ENCODE peak calls at places on chromosome 14, in eight cellular contexts. F is dorsolateral prefrontal cortex; D is IMR-90; X is HCT116; A is CD8-positive, alpha-beta T cell; Q is Calu3; B is endodermal cell; R is endothelial cell of umbilical vein. C is an unnamed sample.

GRCh38 chr14:54839681-54840080 is 62.9 kb downstream of the GCH1 start:
- DNase-seq in R (no peak), Q (peak; percentile 53), X (no peak), A (no peak), F (no peak), D (no peak), B (no peak), C (peak; percentile 28)

GRCh38 chr14:59897757-59898383 is 22.1 kb upstream of the LRRC9 start:
- DNase-seq in A (no peak), F (no peak), X (peak; percentile 10), R (peak; percentile 29), D (no peak), B (peak; percentile 71), Q (peak; percentile 42), C (peak; percentile 45)

GRCh38 chr14:27390130-27390529 is 792.3 kb upstream of the NOVA1 start:
- DNase-seq in D (no peak), F (no peak), Q (no peak), R (no peak), B (peak; percentile 58), X (no peak), A (no peak), C (no peak)

GRCh38 chr14:89378119-89378518 is 38.9 kb downstream of the FOXN3 start:
- DNase-seq in X (no peak), B (no peak), D (peak; percentile 93), F (no peak), R (no peak), Q (no peak), A (no peak), C (peak; percentile 72)

GRCh38 chr14:31842905-31843304 is 234.2 kb upstream of the ARHGAP5 start:
- DNase-seq in Q (no peak), B (no peak), R (no peak), A (no peak), X (no peak), D (no peak), F (no peak), C (no peak)

GRCh38 chr14:92883066-92883465 is 39.9 kb upstream of the CHGA start:
- DNase-seq in Q (no peak), R (no peak), A (no peak), F (no peak), D (no peak), B (no peak), X (no peak), C (no peak)

GRCh38 chr14:84584526-84584925 is 945.4 kb upstream of the FLRT2 start:
- DNase-seq in B (no peak), R (no peak), Q (no peak), X (no peak), D (no peak), A (no peak), F (no peak), C (peak; percentile 7)

GRCh38 chr14:34111933-34112332 is 161.1 kb upstream of the EGLN3 start:
- DNase-seq in A (no peak), F (no peak), D (no peak), X (no peak), B (peak; percentile 63), R (no peak), Q (no peak), C (no peak)

GRCh38 chr14:102633906-102634595 is 41.6 kb downstream of the RCOR1 start:
- DNase-seq in D (no peak), R (no peak), X (no peak), A (no peak), B (no peak), Q (no peak), F (no peak), C (no peak)

GRCh38 chr14:106094654-106095189 is 568.3 kb downstream of the TMEM121 start:
- DNase-seq in A (no peak), X (no peak), Q (peak; percentile 7), F (no peak), B (peak; percentile 57), R (no peak), D (no peak), C (no peak)

GRCh38 chr14:95361373-95362179 is 41.9 kb upstream of the CLMN start:
- DNase-seq in B (peak; percentile 94), F (no peak), X (peak; percentile 24), R (peak; percentile 36), A (peak; percentile 48), Q (peak; percentile 29), D (no peak), C (no peak)

GRCh38 chr14:96699666-96700065 is 97.5 kb upstream of the VRK1 start:
- DNase-seq in Q (no peak), A (no peak), F (no peak), D (no peak), X (no peak), B (no peak), R (no peak), C (no peak)

GRCh38 chr14:96693252-96693820 is 103.8 kb upstream of the VRK1 start:
- DNase-seq in Q (no peak), X (no peak), R (no peak), D (no peak), B (no peak), A (no peak), F (no peak), C (no peak)

GRCh38 chr14:96693986-96694385 is 103.2 kb upstream of the VRK1 start:
- DNase-seq in D (no peak), F (no peak), R (no peak), A (no peak), X (no peak), B (no peak), Q (no peak), C (no peak)

GRCh38 chr14:96702831-96703230 is 94.4 kb upstream of the VRK1 start:
- DNase-seq in D (no peak), B (no peak), R (no peak), A (no peak), Q (no peak), X (no peak), F (no peak), C (no peak)

DNA sequence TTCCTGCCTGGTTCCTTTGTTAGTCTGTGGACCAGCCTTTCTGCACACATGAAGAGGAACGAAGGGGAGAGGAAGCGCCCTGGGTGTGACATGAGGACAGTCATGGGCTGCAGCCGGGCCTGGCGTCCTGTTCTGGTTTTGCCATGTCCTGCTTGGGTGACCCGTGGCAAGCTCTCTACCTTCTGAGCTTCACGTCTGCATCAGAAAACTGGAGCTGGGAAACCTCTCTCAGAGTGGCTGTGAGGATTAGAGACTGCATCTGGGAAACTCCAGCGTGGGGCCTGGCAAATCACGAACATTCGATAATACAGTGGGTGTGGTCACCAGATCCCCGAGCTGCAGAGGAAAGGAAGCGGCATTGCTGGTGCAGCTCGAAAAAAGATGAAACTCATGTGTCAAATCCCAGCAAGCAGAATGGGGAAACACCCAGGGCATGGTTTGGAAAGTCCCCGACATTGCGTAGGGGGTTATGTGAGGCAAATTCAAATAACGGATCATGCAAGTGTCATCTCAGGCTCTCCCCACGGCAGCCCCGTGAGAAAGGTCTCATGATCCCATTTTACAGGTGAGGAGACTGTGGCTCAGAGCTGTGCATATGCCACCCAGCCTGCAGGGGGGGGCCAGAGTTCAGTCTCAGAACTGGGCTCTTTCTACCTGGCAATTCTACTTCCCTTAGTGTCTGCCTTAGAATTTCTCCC is 98.2 kb upstream of the VRK1 start:
- DNase-seq in F (no peak), D (no peak), X (no peak), R (no peak), A (no peak), B (no peak), Q (no peak), C (no peak)
- TF ChIP-seq CTCF in F (no peak), D (no peak), X (no peak), R (no peak), A (no peak), B (peak; percentile 51), Q (no peak), C (no peak)

GRCh38 chr14:58565834-58566233 is 71.9 kb upstream of the DACT1 start:
- DNase-seq in D (no peak), X (no peak), A (no peak), Q (no peak), B (no peak), F (no peak), R (no peak), C (no peak)
- TF ChIP-seq CTCF in D (no peak), X (no peak), A (no peak), Q (no peak), B (no peak), F (no peak), R (no peak), C (no peak)

GRCh38 chr14:74126315-74126714 is 41.6 kb downstream of the LIN52 start:
- DNase-seq in X (no peak), Q (no peak), F (no peak), R (no peak), B (no peak), A (no peak), D (no peak), C (no peak)

GRCh38 chr14:74127634-74128033 is 42.9 kb downstream of the LIN52 start:
- DNase-seq in X (no peak), D (no peak), B (no peak), Q (no peak), F (no peak), A (no peak), R (no peak), C (no peak)
- TF ChIP-seq CTCF in X (no peak), D (no peak), B (no peak), Q (no peak), F (no peak), A (no peak), R (no peak), C (no peak)

GRCh38 chr14:52834440-52834842 is 43.0 kb upstream of the GNPNAT1 start:
- DNase-seq in A (no peak), F (no peak), Q (no peak), X (no peak), R (peak; percentile 67), B (no peak), D (peak; percentile 93), C (peak; percentile 87)

GRCh38 chr14:52833891-52834290 is 42.5 kb upstream of the GNPNAT1 start:
- DNase-seq in B (no peak), F (no peak), D (no peak), X (no peak), Q (no peak), R (no peak), A (no peak), C (no peak)

GRCh38 chr14:52840916-52841315 is 49.5 kb upstream of the GNPNAT1 start:
- DNase-seq in R (no peak), Q (no peak), B (no peak), D (peak; percentile 71), A (no peak), X (no peak), F (no peak), C (peak; percentile 57)

GRCh38 chr14:52837451-52837850 is 46.0 kb upstream of the GNPNAT1 start:
- DNase-seq in Q (no peak), R (no peak), D (no peak), A (no peak), X (no peak), B (no peak), F (no peak), C (no peak)

DNA sequence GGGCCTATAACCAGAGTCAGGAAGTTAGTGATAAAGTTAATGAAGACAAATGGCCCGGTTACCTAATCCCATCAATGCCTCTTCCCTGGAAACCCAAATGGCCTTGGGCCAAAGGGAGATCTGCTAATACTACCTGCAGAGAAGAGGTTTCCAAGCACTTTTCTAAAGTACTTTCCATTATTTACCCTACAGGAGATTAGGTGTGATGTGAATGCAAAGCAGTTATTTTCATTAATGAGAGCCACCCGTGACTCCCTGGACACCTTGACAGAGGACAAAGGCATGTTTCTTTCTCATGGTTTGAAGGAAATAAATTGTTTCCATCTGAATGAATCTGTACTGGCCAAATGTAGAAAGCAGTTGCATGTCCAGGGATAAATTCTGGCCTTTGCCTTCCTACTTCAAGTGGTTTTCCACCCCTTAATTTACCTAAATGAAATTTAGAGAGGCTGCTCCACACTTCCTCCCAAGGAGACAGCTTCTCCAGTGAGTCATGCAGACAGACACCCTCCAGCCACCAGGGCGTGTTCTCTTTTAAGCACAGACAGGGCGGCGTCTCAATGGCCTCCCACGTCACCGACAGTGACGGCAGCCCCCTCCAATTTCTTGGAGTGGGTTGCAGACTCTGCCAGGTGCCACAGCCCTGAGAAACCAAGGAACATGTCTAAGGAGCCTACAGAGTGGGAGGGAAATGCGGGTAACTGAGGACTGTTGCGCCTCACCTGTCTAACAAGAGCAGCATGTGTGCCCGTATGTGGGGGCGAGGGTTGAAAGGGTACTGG is 43.9 kb upstream of the GNPNAT1 start:
- DNase-seq in R (no peak), D (peak; percentile 43), Q (no peak), A (no peak), F (no peak), B (peak; percentile 71), X (peak; percentile 57), C (peak; percentile 79)
- TF ChIP-seq CTCF in R (no peak), D (no peak), Q (no peak), A (no peak), F (no peak), B (peak; percentile 25), X (no peak), C (no peak)

C was measured in astrocyte of the spinal cord.